ENCODE peak calls at places on chromosome 21, in four cellular contexts. One of them, this sample, is unnamed.

GRCh38 chr21:45378258-45378966 is 26.6 kb upstream of the COL18A1 start:
- DNase-seq in effector memory CD8-positive, alpha-beta T cell: no peak
- DNase-seq in GM04504: peak
- DNase-seq in amniotic stem cell: peak
- DNase-seq in this sample: no peak

GRCh38 chr21:46038341-46038829 is 56.8 kb downstream of the COL6A1 start:
- DNase-seq in effector memory CD8-positive, alpha-beta T cell: no peak
- DNase-seq in GM04504: no peak
- DNase-seq in amniotic stem cell: no peak
- DNase-seq in this sample: no peak

GRCh38 chr21:36454706-36455105 is 25.2 kb downstream of the CLDN14 start:
- DNase-seq in effector memory CD8-positive, alpha-beta T cell: no peak
- DNase-seq in GM04504: no peak
- DNase-seq in amniotic stem cell: no peak
- DNase-seq in this sample: no peak

GRCh38 chr21:23093259-23093658 is 2095.1 kb downstream of the NCAM2 start:
- DNase-seq in effector memory CD8-positive, alpha-beta T cell: no peak
- DNase-seq in GM04504: no peak
- DNase-seq in amniotic stem cell: no peak
- DNase-seq in this sample: no peak

GRCh38 chr21:29098156-29098555 is 24.7 kb upstream of the CCT8 start:
- DNase-seq in effector memory CD8-positive, alpha-beta T cell: no peak
- DNase-seq in GM04504: no peak
- DNase-seq in amniotic stem cell: no peak
- DNase-seq in this sample: no peak

GRCh38 chr21:33541105-33541711 is 709 bp downstream of the GART start:
- DNase-seq in effector memory CD8-positive, alpha-beta T cell: no peak
- DNase-seq in GM04504: no peak
- DNase-seq in amniotic stem cell: no peak
- DNase-seq in this sample: no peak

GRCh38 chr21:22575165-22575584 is 1577.0 kb downstream of the NCAM2 start:
- DNase-seq in effector memory CD8-positive, alpha-beta T cell: no peak
- DNase-seq in GM04504: no peak
- DNase-seq in amniotic stem cell: no peak
- DNase-seq in this sample: peak

GRCh38 chr21:15449556-15449955 is 280.2 kb upstream of the USP25 start:
- DNase-seq in effector memory CD8-positive, alpha-beta T cell: no peak
- DNase-seq in GM04504: no peak
- DNase-seq in amniotic stem cell: no peak
- DNase-seq in this sample: no peak

GRCh38 chr21:46515109-46515508 is 56.4 kb downstream of the DIP2A start:
- DNase-seq in effector memory CD8-positive, alpha-beta T cell: no peak
- DNase-seq in GM04504: no peak
- DNase-seq in amniotic stem cell: no peak
- DNase-seq in this sample: no peak

GRCh38 chr21:39658066-39658465 is 45.3 kb downstream of the B3GALT5 start:
- DNase-seq in effector memory CD8-positive, alpha-beta T cell: no peak
- DNase-seq in GM04504: no peak
- DNase-seq in amniotic stem cell: no peak
- DNase-seq in this sample: no peak

GRCh38 chr21:26732442-26733221 is 112.6 kb downstream of the ADAMTS1 start:
- DNase-seq in effector memory CD8-positive, alpha-beta T cell: no peak
- DNase-seq in GM04504: no peak
- DNase-seq in amniotic stem cell: peak
- DNase-seq in this sample: peak

GRCh38 chr21:46081862-46082637 is 15.9 kb upstream of the COL6A2 start:
- DNase-seq in effector memory CD8-positive, alpha-beta T cell: no peak
- DNase-seq in GM04504: no peak
- DNase-seq in amniotic stem cell: no peak
- DNase-seq in this sample: no peak

GRCh38 chr21:17688912-17689874 is 76.5 kb upstream of the BTG3 start:
- DNase-seq in effector memory CD8-positive, alpha-beta T cell: peak
- DNase-seq in GM04504: no peak
- DNase-seq in amniotic stem cell: no peak
- DNase-seq in this sample: no peak

GRCh38 chr21:46088189-46088588 is 9.7 kb upstream of the COL6A2 start:
- DNase-seq in effector memory CD8-positive, alpha-beta T cell: no peak
- DNase-seq in GM04504: no peak
- DNase-seq in amniotic stem cell: no peak
- DNase-seq in this sample: no peak

GRCh38 chr21:41684381-41685245 is 82.2 kb downstream of the RIPK4 start:
- DNase-seq in effector memory CD8-positive, alpha-beta T cell: no peak
- DNase-seq in GM04504: peak
- DNase-seq in amniotic stem cell: peak
- DNase-seq in this sample: no peak

GRCh38 chr21:14942801-14943490 is 121.9 kb downstream of the NRIP1 start:
- DNase-seq in effector memory CD8-positive, alpha-beta T cell: no peak
- DNase-seq in GM04504: no peak
- DNase-seq in amniotic stem cell: no peak
- DNase-seq in this sample: peak

GRCh38 chr21:43359081-43359822 is 67.7 kb downstream of the SIK1 start:
- DNase-seq in effector memory CD8-positive, alpha-beta T cell: no peak
- DNase-seq in GM04504: no peak
- DNase-seq in amniotic stem cell: no peak
- DNase-seq in this sample: no peak

GRCh38 chr21:44757731-44758130 is 43.9 kb downstream of the UBE2G2 start:
- DNase-seq in effector memory CD8-positive, alpha-beta T cell: no peak
- DNase-seq in GM04504: no peak
- DNase-seq in amniotic stem cell: no peak
- DNase-seq in this sample: no peak

GRCh38 chr21:37704751-37705150 is 211.5 kb downstream of the KCNJ6 start:
- DNase-seq in effector memory CD8-positive, alpha-beta T cell: no peak
- DNase-seq in GM04504: no peak
- DNase-seq in amniotic stem cell: no peak
- DNase-seq in this sample: no peak

GRCh38 chr21:32713726-32714125 is 14.1 kb downstream of the SYNJ1 start:
- DNase-seq in effector memory CD8-positive, alpha-beta T cell: no peak
- DNase-seq in GM04504: no peak
- DNase-seq in amniotic stem cell: no peak
- DNase-seq in this sample: no peak

GRCh38 chr21:28632718-28633408 is 359.8 kb downstream of the LTN1 start:
- DNase-seq in effector memory CD8-positive, alpha-beta T cell: no peak
- DNase-seq in GM04504: no peak
- DNase-seq in amniotic stem cell: peak
- DNase-seq in this sample: no peak

GRCh38 chr21:35051287-35051818 is 2.3 kb upstream of the RUNX1 start:
- DNase-seq in effector memory CD8-positive, alpha-beta T cell: peak
- DNase-seq in GM04504: peak
- DNase-seq in amniotic stem cell: no peak
- DNase-seq in this sample: no peak

GRCh38 chr21:29477941-29478340 is 179.2 kb downstream of the BACH1 start:
- DNase-seq in effector memory CD8-positive, alpha-beta T cell: no peak
- DNase-seq in GM04504: no peak
- DNase-seq in amniotic stem cell: no peak
- DNase-seq in this sample: peak

GRCh38 chr21:37618081-37618480 is 251.5 kb downstream of the DYRK1A start:
- DNase-seq in effector memory CD8-positive, alpha-beta T cell: no peak
- DNase-seq in GM04504: no peak
- DNase-seq in amniotic stem cell: no peak
- DNase-seq in this sample: no peak

GRCh38 chr21:27795418-27795817 is 828.5 kb upstream of the ADAMTS5 start:
- DNase-seq in effector memory CD8-positive, alpha-beta T cell: no peak
- DNase-seq in GM04504: no peak
- DNase-seq in amniotic stem cell: no peak
- DNase-seq in this sample: no peak

GRCh38 chr21:42411891-42412635 is 8.4 kb downstream of the UBASH3A start:
- DNase-seq in effector memory CD8-positive, alpha-beta T cell: no peak
- DNase-seq in GM04504: no peak
- DNase-seq in amniotic stem cell: no peak
- DNase-seq in this sample: no peak

GRCh38 chr21:17858764-17859163 is 39.6 kb upstream of the C21orf91 start:
- DNase-seq in effector memory CD8-positive, alpha-beta T cell: no peak
- DNase-seq in GM04504: no peak
- DNase-seq in amniotic stem cell: no peak
- DNase-seq in this sample: no peak

GRCh38 chr21:41641821-41642368 is 125.0 kb downstream of the RIPK4 start:
- DNase-seq in effector memory CD8-positive, alpha-beta T cell: no peak
- DNase-seq in GM04504: peak
- DNase-seq in amniotic stem cell: peak
- DNase-seq in this sample: peak

GRCh38 chr21:37821791-37822450 is 94.3 kb downstream of the KCNJ6 start:
- DNase-seq in effector memory CD8-positive, alpha-beta T cell: no peak
- DNase-seq in GM04504: no peak
- DNase-seq in amniotic stem cell: no peak
- DNase-seq in this sample: no peak

GRCh38 chr21:38768385-38769071 is 37.2 kb upstream of the ETS2 start:
- DNase-seq in effector memory CD8-positive, alpha-beta T cell: peak
- DNase-seq in GM04504: no peak
- DNase-seq in amniotic stem cell: peak
- DNase-seq in this sample: peak

GRCh38 chr21:29725025-29725736 is 214.6 kb downstream of the GRIK1 start:
- DNase-seq in effector memory CD8-positive, alpha-beta T cell: no peak
- DNase-seq in GM04504: no peak
- DNase-seq in amniotic stem cell: no peak
- DNase-seq in this sample: no peak

GRCh38 chr21:45532826-45533730 is 9.2 kb downstream of the SLC19A1 start:
- DNase-seq in effector memory CD8-positive, alpha-beta T cell: no peak
- DNase-seq in GM04504: no peak
- DNase-seq in amniotic stem cell: no peak
- DNase-seq in this sample: no peak